ENCODE peak calls at places on chromosomes 5 and 9, in eight cellular contexts. Z is NCI-H345; M is epithelial cell of esophagus; B is activated CD4-positive, alpha-beta T cell treated with anti-CD3 and anti-CD28 coated beads, Interleukin-2, amount 50 U/mL, for 1 hour; F is NCI-H1092; K is AG09309; W is aorta; X is cardiac muscle cell. J is an unnamed sample.

GRCh38 chr5:174115226-174115625 is 69.7 kb downstream of the NSG2 start:
- DNase-seq in W (no peak), Z (no peak), X (no peak), K (no peak), M (no peak), F (no peak), B (no peak), J (no peak)

GRCh38 chr5:80238778-80239679 is 16.8 kb downstream of the SERINC5 start:
- DNase-seq in M (no peak), K (no peak), X (peak; percentile 75), W (peak; percentile 71), B (no peak), Z (peak; percentile 56), F (peak; percentile 65), J (peak; percentile 81)

GRCh38 chr5:134004626-134005414 is at the start of gene VDAC1:
- DNase-seq in Z (peak; percentile 76), K (peak; percentile 75), B (peak; percentile 84), X (peak; percentile 91), W (peak; percentile 93), M (peak; percentile 82), F (peak; percentile 48), J (peak; percentile 88)

GRCh38 chr9:86434039-86434726 is 80.0 kb upstream of the TUT7 start:
- DNase-seq in K (peak; percentile 66), M (peak; percentile 67), X (peak; percentile 87), W (peak; percentile 66), Z (peak; percentile 1), B (no peak), F (peak; percentile 23), J (peak; percentile 43)

GRCh38 chr5:1318659-1319251 is 23.9 kb upstream of the TERT start:
- DNase-seq in X (no peak), B (no peak), F (no peak), W (peak; percentile 48), M (no peak), Z (peak; percentile 85), K (no peak), J (no peak)

GRCh38 chr5:39148983-39149534 is 70.3 kb downstream of the FYB1 start:
- DNase-seq in Z (no peak), F (no peak), K (no peak), W (no peak), X (peak; percentile 33), M (peak; percentile 19), B (no peak), J (no peak)

GRCh38 chr9:70594546-70594945 is 180.1 kb upstream of the KLF9 start:
- DNase-seq in Z (no peak), K (no peak), X (peak; percentile 48), B (no peak), W (no peak), M (peak; percentile 30), F (no peak), J (no peak)

GRCh38 chr9:70113403-70114022 is 69.9 kb downstream of the MAMDC2 start:
- DNase-seq in K (no peak), W (peak; percentile 71), X (peak; percentile 79), M (peak; percentile 79), F (no peak), B (no peak), Z (peak; percentile 50), J (peak; percentile 68)

GRCh38 chr5:93189707-93190120 is 391.3 kb downstream of the NR2F1-AS1 start:
- DNase-seq in B (no peak), Z (no peak), X (peak; percentile 91), F (no peak), W (no peak), K (peak; percentile 89), M (peak; percentile 97), J (no peak)

GRCh38 chr5:17105744-17106450 is 111.5 kb upstream of the BASP1 start:
- DNase-seq in W (no peak), X (peak; percentile 78), K (peak; percentile 84), M (peak; percentile 77), F (no peak), B (no peak), Z (no peak), J (peak; percentile 49)

GRCh38 chr5:156367602-156368001 is 40.6 kb downstream of the SGCD start:
- DNase-seq in F (no peak), W (peak; percentile 55), K (peak; percentile 82), M (peak; percentile 11), X (peak; percentile 78), B (no peak), Z (no peak), J (no peak)

GRCh38 chr5:172567294-172567693 is 73.8 kb upstream of the NEURL1B start:
- DNase-seq in W (no peak), K (no peak), Z (no peak), M (no peak), B (no peak), X (no peak), F (no peak), J (no peak)

GRCh38 chr9:15135167-15135792 is 171.7 kb downstream of the TTC39B start:
- DNase-seq in B (peak; percentile 18), W (no peak), M (peak; percentile 73), X (peak; percentile 86), Z (peak; percentile 76), K (peak; percentile 57), F (peak; percentile 80), J (peak; percentile 36)

GRCh38 chr5:6783787-6784186 is 70.6 kb downstream of the TENT4A start:
- DNase-seq in B (no peak), F (no peak), K (no peak), W (no peak), X (peak; percentile 56), Z (no peak), M (no peak), J (no peak)

GRCh38 chr9:137286980-137287383 is 9.5 kb downstream of the TOR4A start:
- DNase-seq in M (peak; percentile 81), B (no peak), F (peak; percentile 46), Z (peak; percentile 67), K (no peak), X (peak; percentile 47), W (no peak), J (peak; percentile 42)

GRCh38 chr9:14183001-14183400 is 130.9 kb downstream of the NFIB start:
- DNase-seq in W (no peak), M (peak; percentile 78), K (no peak), Z (no peak), X (no peak), B (no peak), F (no peak), J (no peak)

GRCh38 chr5:159773062-159773924 is 143.0 kb upstream of the ADRA1B start:
- DNase-seq in K (peak; percentile 46), W (peak; percentile 92), X (peak; percentile 91), Z (no peak), M (peak; percentile 87), B (peak; percentile 47), F (peak; percentile 31), J (peak; percentile 90)

GRCh38 chr5:132419517-132420468 is 50.3 kb downstream of the SLC22A5 start:
- DNase-seq in W (peak; percentile 73), B (peak; percentile 53), M (peak; percentile 69), K (peak; percentile 23), X (peak; percentile 86), F (peak; percentile 18), Z (peak; percentile 63), J (peak; percentile 72)